ENCODE peak calls at places on chromosome 6, in ten cellular contexts. One of them, this sample, is unnamed.

GRCh38 chr6:149098700-149099276 is 218.7 kb upstream of the TAB2 start:
- DNase-seq in DMS153: no peak
- DNase-seq in stimulated activated CD4-positive, alpha-beta T cell treated with anti-CD3 and anti-CD28 coated beads, Interleukin-12 subunit alpha, Interleukin-12 subunit beta, amount 100 ng/mL, for 4 hours: no peak
- DNase-seq in germinal center: no peak
- DNase-seq in T-cell: no peak
- DNase-seq in posterior cingulate gyrus: no peak
- DNase-seq in fibroblast of the aortic adventitia: no peak
- DNase-seq in A673: no peak
- DNase-seq in pons: no peak
- DNase-seq in heart left ventricle: no peak
- DNase-seq in this sample: no peak

GRCh38 chr6:24140572-24140971 is 14.6 kb downstream of the NRSN1 start:
- DNase-seq in DMS153: no peak
- DNase-seq in stimulated activated CD4-positive, alpha-beta T cell treated with anti-CD3 and anti-CD28 coated beads, Interleukin-12 subunit alpha, Interleukin-12 subunit beta, amount 100 ng/mL, for 4 hours: no peak
- DNase-seq in germinal center: no peak
- DNase-seq in T-cell: no peak
- DNase-seq in posterior cingulate gyrus: peak
- DNase-seq in fibroblast of the aortic adventitia: no peak
- DNase-seq in A673: no peak
- DNase-seq in pons: peak
- DNase-seq in heart left ventricle: peak
- DNase-seq in this sample: no peak

GRCh38 chr6:117624869-117625481 is 22.7 kb upstream of the GOPC start:
- DNase-seq in DMS153: no peak
- DNase-seq in stimulated activated CD4-positive, alpha-beta T cell treated with anti-CD3 and anti-CD28 coated beads, Interleukin-12 subunit alpha, Interleukin-12 subunit beta, amount 100 ng/mL, for 4 hours: no peak
- DNase-seq in germinal center: no peak
- DNase-seq in T-cell: no peak
- DNase-seq in posterior cingulate gyrus: no peak
- DNase-seq in fibroblast of the aortic adventitia: no peak
- DNase-seq in A673: no peak
- DNase-seq in pons: no peak
- DNase-seq in heart left ventricle: no peak
- DNase-seq in this sample: no peak

GRCh38 chr6:37507690-37508421 is 8.2 kb upstream of the CCDC167 start:
- DNase-seq in DMS153: no peak
- DNase-seq in stimulated activated CD4-positive, alpha-beta T cell treated with anti-CD3 and anti-CD28 coated beads, Interleukin-12 subunit alpha, Interleukin-12 subunit beta, amount 100 ng/mL, for 4 hours: no peak
- DNase-seq in germinal center: no peak
- DNase-seq in T-cell: no peak
- DNase-seq in posterior cingulate gyrus: no peak
- DNase-seq in fibroblast of the aortic adventitia: no peak
- DNase-seq in A673: no peak
- DNase-seq in pons: no peak
- DNase-seq in heart left ventricle: no peak
- DNase-seq in this sample: peak

GRCh38 chr6:132763269-132763668 is 5.6 kb upstream of the VNN2 start:
- DNase-seq in DMS153: no peak
- DNase-seq in stimulated activated CD4-positive, alpha-beta T cell treated with anti-CD3 and anti-CD28 coated beads, Interleukin-12 subunit alpha, Interleukin-12 subunit beta, amount 100 ng/mL, for 4 hours: peak
- DNase-seq in germinal center: peak
- DNase-seq in T-cell: peak
- DNase-seq in posterior cingulate gyrus: no peak
- DNase-seq in fibroblast of the aortic adventitia: no peak
- DNase-seq in A673: peak
- DNase-seq in pons: peak
- DNase-seq in heart left ventricle: no peak
- DNase-seq in this sample: peak

GRCh38 chr6:126446187-126446696 is 106.3 kb downstream of the CENPW start:
- DNase-seq in DMS153: no peak
- DNase-seq in stimulated activated CD4-positive, alpha-beta T cell treated with anti-CD3 and anti-CD28 coated beads, Interleukin-12 subunit alpha, Interleukin-12 subunit beta, amount 100 ng/mL, for 4 hours: no peak
- DNase-seq in germinal center: no peak
- DNase-seq in T-cell: no peak
- DNase-seq in posterior cingulate gyrus: no peak
- DNase-seq in fibroblast of the aortic adventitia: no peak
- DNase-seq in A673: peak
- DNase-seq in pons: no peak
- DNase-seq in heart left ventricle: no peak
- DNase-seq in this sample: no peak

GRCh38 chr6:17872908-17873307 is 114.5 kb downstream of the KIF13A start:
- DNase-seq in DMS153: no peak
- DNase-seq in stimulated activated CD4-positive, alpha-beta T cell treated with anti-CD3 and anti-CD28 coated beads, Interleukin-12 subunit alpha, Interleukin-12 subunit beta, amount 100 ng/mL, for 4 hours: no peak
- DNase-seq in germinal center: no peak
- DNase-seq in T-cell: no peak
- DNase-seq in posterior cingulate gyrus: no peak
- DNase-seq in fibroblast of the aortic adventitia: no peak
- DNase-seq in A673: no peak
- DNase-seq in pons: no peak
- DNase-seq in heart left ventricle: no peak
- DNase-seq in this sample: no peak

GRCh38 chr6:119313937-119314893 is 35.3 kb downstream of the MAN1A1 start:
- DNase-seq in DMS153: no peak
- DNase-seq in stimulated activated CD4-positive, alpha-beta T cell treated with anti-CD3 and anti-CD28 coated beads, Interleukin-12 subunit alpha, Interleukin-12 subunit beta, amount 100 ng/mL, for 4 hours: no peak
- DNase-seq in germinal center: no peak
- DNase-seq in T-cell: peak
- DNase-seq in posterior cingulate gyrus: no peak
- DNase-seq in fibroblast of the aortic adventitia: no peak
- DNase-seq in A673: no peak
- DNase-seq in pons: no peak
- DNase-seq in heart left ventricle: no peak
- DNase-seq in this sample: no peak

GRCh38 chr6:21201673-21202430 is 391.7 kb upstream of the SOX4 start:
- DNase-seq in DMS153: peak
- DNase-seq in stimulated activated CD4-positive, alpha-beta T cell treated with anti-CD3 and anti-CD28 coated beads, Interleukin-12 subunit alpha, Interleukin-12 subunit beta, amount 100 ng/mL, for 4 hours: no peak
- DNase-seq in germinal center: no peak
- DNase-seq in T-cell: no peak
- DNase-seq in posterior cingulate gyrus: no peak
- DNase-seq in fibroblast of the aortic adventitia: no peak
- DNase-seq in A673: no peak
- DNase-seq in pons: peak
- DNase-seq in heart left ventricle: no peak
- DNase-seq in this sample: no peak

GRCh38 chr6:152185158-152185574 is 377.7 kb downstream of the ESR1 start:
- DNase-seq in DMS153: no peak
- DNase-seq in stimulated activated CD4-positive, alpha-beta T cell treated with anti-CD3 and anti-CD28 coated beads, Interleukin-12 subunit alpha, Interleukin-12 subunit beta, amount 100 ng/mL, for 4 hours: no peak
- DNase-seq in germinal center: peak
- DNase-seq in T-cell: peak
- DNase-seq in posterior cingulate gyrus: no peak
- DNase-seq in fibroblast of the aortic adventitia: no peak
- DNase-seq in A673: no peak
- DNase-seq in pons: no peak
- DNase-seq in heart left ventricle: no peak
- DNase-seq in this sample: no peak

GRCh38 chr6:159008656-159009288 is 8.8 kb upstream of the RSPH3 start:
- DNase-seq in DMS153: no peak
- DNase-seq in stimulated activated CD4-positive, alpha-beta T cell treated with anti-CD3 and anti-CD28 coated beads, Interleukin-12 subunit alpha, Interleukin-12 subunit beta, amount 100 ng/mL, for 4 hours: no peak
- DNase-seq in germinal center: peak
- DNase-seq in T-cell: no peak
- DNase-seq in posterior cingulate gyrus: no peak
- DNase-seq in fibroblast of the aortic adventitia: peak
- DNase-seq in A673: peak
- DNase-seq in pons: peak
- DNase-seq in heart left ventricle: no peak
- DNase-seq in this sample: no peak